ENCODE peak calls at places on chromosome 11, in four cellular contexts. One of them, this sample, is unnamed.
A peak's percentile ranks its signal among the peaks of the same experiment; 100 is the strongest.

GRCh38 chr11:84261707-84262106 is 975.5 kb upstream of the CCDC90B start:
- DNase-seq in NCI-H345: no peak
- DNase-seq in globus pallidus: no peak
- DNase-seq in activated gamma-delta T cell treated with anti-CD3 and anti-CD28 coated beads, Interleukin-2, amount 50 U/mL, for 16 hours: no peak
- DNase-seq in this sample: no peak

GRCh38 chr11:855343-855674 is 12.7 kb downstream of the TSPAN4 start:
- DNase-seq in globus pallidus: no peak
- DNase-seq in activated gamma-delta T cell treated with anti-CD3 and anti-CD28 coated beads, Interleukin-2, amount 50 U/mL, for 16 hours: no peak
- DNase-seq in NCI-H345: no peak
- DNase-seq in this sample: no peak

GRCh38 chr11:6755303-6755952 is 16.3 kb downstream of the OR2AG2 start:
- DNase-seq in NCI-H345: peak; percentile 44
- DNase-seq in activated gamma-delta T cell treated with anti-CD3 and anti-CD28 coated beads, Interleukin-2, amount 50 U/mL, for 16 hours: no peak
- DNase-seq in globus pallidus: peak; percentile 23
- DNase-seq in this sample: no peak

GRCh38 chr11:46451759-46452158 is 60.2 kb upstream of the CHRM4 start:
- DNase-seq in NCI-H345: no peak
- DNase-seq in activated gamma-delta T cell treated with anti-CD3 and anti-CD28 coated beads, Interleukin-2, amount 50 U/mL, for 16 hours: no peak
- DNase-seq in globus pallidus: no peak
- DNase-seq in this sample: no peak

GRCh38 chr11:58837707-58838388 is 6.7 kb downstream of the GLYATL2 start:
- DNase-seq in activated gamma-delta T cell treated with anti-CD3 and anti-CD28 coated beads, Interleukin-2, amount 50 U/mL, for 16 hours: no peak
- DNase-seq in globus pallidus: no peak
- DNase-seq in NCI-H345: no peak
- DNase-seq in this sample: no peak

GRCh38 chr11:74755395-74755995 is 6.8 kb downstream of the RNF169 start:
- DNase-seq in NCI-H345: no peak
- DNase-seq in activated gamma-delta T cell treated with anti-CD3 and anti-CD28 coated beads, Interleukin-2, amount 50 U/mL, for 16 hours: no peak
- DNase-seq in globus pallidus: no peak
- DNase-seq in this sample: no peak

GRCh38 chr11:63769044-63769718 is 606 bp upstream of the ZFTA start:
- DNase-seq in NCI-H345: peak; percentile 54
- DNase-seq in globus pallidus: no peak
- DNase-seq in activated gamma-delta T cell treated with anti-CD3 and anti-CD28 coated beads, Interleukin-2, amount 50 U/mL, for 16 hours: no peak
- DNase-seq in this sample: no peak

GRCh38 chr11:88799749-88800500 is 265.9 kb downstream of the GRM5 start:
- DNase-seq in activated gamma-delta T cell treated with anti-CD3 and anti-CD28 coated beads, Interleukin-2, amount 50 U/mL, for 16 hours: no peak
- DNase-seq in globus pallidus: peak; percentile 62
- DNase-seq in NCI-H345: no peak
- DNase-seq in this sample: no peak

GRCh38 chr11:5280582-5281102 is 10.9 kb upstream of the HBE1 start:
- DNase-seq in NCI-H345: peak; percentile 21
- DNase-seq in globus pallidus: no peak
- DNase-seq in activated gamma-delta T cell treated with anti-CD3 and anti-CD28 coated beads, Interleukin-2, amount 50 U/mL, for 16 hours: no peak
- DNase-seq in this sample: peak; percentile 19

GRCh38 chr11:118998822-118999221 is 884 bp downstream of the CENATAC start:
- DNase-seq in NCI-H345: no peak
- DNase-seq in globus pallidus: no peak
- DNase-seq in activated gamma-delta T cell treated with anti-CD3 and anti-CD28 coated beads, Interleukin-2, amount 50 U/mL, for 16 hours: no peak
- DNase-seq in this sample: no peak